ENCODE peak calls at places on chromosomes 2 and 18, in six cellular contexts. M is upper lobe of left lung; L is fibroblast of the aortic adventitia; Y is AG04450; I is CD8-positive, alpha-beta T cell; K is HCT116. O is an unnamed sample.
A peak's percentile ranks its signal among the peaks of the same experiment; 100 is the strongest.

GRCh38 chr2:223416826-223417610 is 185.1 kb downstream of the SCG2 start:
- DNase-seq in M (no peak), L (peak; percentile 64), Y (no peak), I (no peak), K (no peak), O (no peak)

GRCh38 chr2:6454286-6454990 is 411.3 kb downstream of the CMPK2 start:
- DNase-seq in M (no peak), L (no peak), Y (no peak), I (no peak), K (no peak), O (no peak)

GRCh38 chr2:219514836-219515235 is 554 bp downstream of the ASIC4 start:
- DNase-seq in M (no peak), L (no peak), Y (no peak), I (no peak), K (no peak), O (no peak)

GRCh38 chr18:45254683-45255082 is 360.6 kb upstream of the SLC14A2 start:
- DNase-seq in M (peak; percentile 50), L (peak; percentile 90), Y (no peak), I (no peak), K (no peak), O (no peak)

GRCh38 chr18:39701071-39701783 is 2135.6 kb upstream of the CELF4 start:
- DNase-seq in M (no peak), L (no peak), Y (no peak), I (no peak), K (no peak), O (no peak)

GRCh38 chr2:675982-676646 is 1.1 kb downstream of the TMEM18 start:
- DNase-seq in M (no peak), L (peak; percentile 89), Y (peak; percentile 80), I (peak; percentile 29), K (no peak), O (no peak)

GRCh38 chr2:167843203-167843602 is 404.2 kb downstream of the STK39 start:
- DNase-seq in M (no peak), L (no peak), Y (no peak), I (no peak), K (no peak), O (no peak)

GRCh38 chr18:76425299-76426101 is 69.5 kb downstream of the ZNF516 start:
- DNase-seq in M (no peak), L (peak; percentile 29), Y (no peak), I (no peak), K (no peak), O (no peak)

GRCh38 chr2:11936761-11937160 is 190.3 kb downstream of the LPIN1 start:
- DNase-seq in M (no peak), L (no peak), Y (no peak), I (no peak), K (no peak), O (no peak)

GRCh38 chr2:238267884-238268680 is 20.3 kb downstream of the PER2 start:
- DNase-seq in M (no peak), L (no peak), Y (no peak), I (no peak), K (no peak), O (no peak)

GRCh38 chr2:174901075-174901474 is 104.1 kb downstream of the CHN1 start:
- DNase-seq in M (no peak), L (peak; percentile 19), Y (no peak), I (no peak), K (no peak), O (no peak)

GRCh38 chr2:203016716-203017115 is 2.0 kb downstream of the NBEAL1 start:
- DNase-seq in M (no peak), L (peak; percentile 7), Y (no peak), I (no peak), K (no peak), O (no peak)

GRCh38 chr2:203021986-203022385 is 7.3 kb downstream of the NBEAL1 start:
- DNase-seq in M (no peak), L (peak; percentile 42), Y (no peak), I (no peak), K (no peak), O (no peak)

GRCh38 chr2:203018181-203018580 is 3.5 kb downstream of the NBEAL1 start:
- DNase-seq in M (no peak), L (peak; percentile 50), Y (no peak), I (no peak), K (no peak), O (no peak)

GRCh38 chr2:203022751-203023150 is 8.1 kb downstream of the NBEAL1 start:
- DNase-seq in M (no peak), L (peak; percentile 29), Y (no peak), I (no peak), K (no peak), O (no peak)

GRCh38 chr2:203019142-203019541 is 4.5 kb downstream of the NBEAL1 start:
- DNase-seq in M (no peak), L (no peak), Y (no peak), I (no peak), K (no peak), O (no peak)
- TF ChIP-seq CTCF in M (no peak), L (peak; percentile 23), Y (no peak), I (no peak), K (no peak), O (peak; percentile 24)

GRCh38 chr2:166179201-166179600 is 51.4 kb upstream of the SCN1A start:
- DNase-seq in M (no peak), L (peak; percentile 59), Y (no peak), I (no peak), K (no peak), O (no peak)
- TF ChIP-seq CTCF in M (no peak), L (peak; percentile 39), Y (peak; percentile 22), I (no peak), K (no peak), O (peak; percentile 47)

DNA sequence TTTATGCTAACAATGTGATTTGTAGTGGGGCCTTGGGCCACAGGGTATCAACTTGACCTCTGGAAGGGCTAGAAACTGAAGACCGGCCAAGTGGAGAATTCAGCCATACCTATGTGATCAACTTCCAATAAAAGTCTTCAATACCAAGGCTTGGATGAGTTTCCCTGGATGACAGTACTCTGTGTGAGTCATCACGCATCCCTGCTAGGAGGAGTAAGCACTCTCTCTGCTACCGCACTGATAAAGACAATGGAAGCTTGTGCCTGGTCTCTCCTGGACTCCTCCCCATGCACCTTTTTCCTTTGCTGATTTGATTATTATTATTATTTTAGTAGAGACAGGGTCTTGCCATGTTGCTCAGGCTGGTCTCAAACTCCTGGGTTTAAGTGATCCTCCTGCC is 58.1 kb downstream of the SKA1 start:
- DNase-seq in M (no peak), L (no peak), Y (no peak), I (no peak), K (no peak), O (no peak)
- TF ChIP-seq CTCF in M (no peak), L (no peak), Y (no peak), I (no peak), K (no peak), O (no peak)

GRCh38 chr2:10305254-10305635 is 2.5 kb downstream of the HPCAL1 start:
- DNase-seq in M (no peak), L (peak; percentile 30), Y (no peak), I (peak; percentile 37), K (no peak), O (no peak)

GRCh38 chr2:10303174-10303633 is 500 bp downstream of the HPCAL1 start:
- DNase-seq in M (no peak), L (peak; percentile 22), Y (no peak), I (no peak), K (no peak), O (no peak)

GRCh38 chr2:10304458-10305253 is 2.0 kb downstream of the HPCAL1 start:
- DNase-seq in M (peak; percentile 77), L (no peak), Y (no peak), I (no peak), K (no peak), O (no peak)

GRCh38 chr2:10302479-10303173 is at the start of gene HPCAL1:
- DNase-seq in M (peak; percentile 99), L (peak; percentile 64), Y (no peak), I (peak; percentile 82), K (peak; percentile 36), O (peak; percentile 92)

DNA sequence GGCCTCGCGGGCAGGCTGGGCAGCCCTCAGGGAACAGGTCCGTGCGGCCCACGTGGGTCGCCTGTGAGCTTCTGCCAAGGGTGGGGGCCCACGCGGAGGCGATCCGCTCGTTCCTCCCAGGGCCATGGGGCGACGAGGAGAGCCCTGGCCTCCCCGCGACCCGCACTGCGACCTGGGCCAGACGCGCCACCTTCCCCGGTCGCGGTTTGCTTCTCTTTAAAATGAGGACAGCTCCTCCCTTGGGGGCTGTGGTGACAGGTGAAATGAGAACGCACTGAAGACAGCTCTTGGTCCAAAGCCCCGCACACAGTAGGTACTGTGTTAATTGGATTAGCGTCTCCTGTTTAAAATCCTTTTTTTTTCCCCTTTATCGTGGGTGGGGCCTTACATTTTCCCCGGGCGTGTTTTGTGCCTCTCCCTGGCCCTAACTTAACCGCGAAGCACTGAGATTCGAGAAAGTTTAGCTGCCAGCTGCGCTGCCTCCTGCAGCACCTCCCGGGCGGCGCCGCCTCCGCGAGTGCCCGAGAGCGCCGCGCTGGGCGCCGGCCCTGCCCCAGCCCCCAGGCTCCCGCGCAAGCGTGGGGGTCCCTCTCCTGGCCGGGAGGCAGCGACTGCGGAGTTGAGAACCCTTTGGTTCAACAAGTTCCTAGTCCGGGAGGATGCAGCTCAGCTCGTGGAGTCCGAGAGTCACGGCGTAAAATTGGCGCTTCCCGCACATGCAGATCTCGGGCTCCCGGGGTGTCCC is 1.1 kb downstream of the HPCAL1 start:
- DNase-seq in M (peak; percentile 94), L (peak; percentile 46), Y (no peak), I (peak; percentile 51), K (no peak), O (no peak)
- TF ChIP-seq CTCF in M (peak; percentile 28), L (no peak), Y (peak; percentile 41), I (no peak), K (peak; percentile 17), O (peak; percentile 43)

GRCh38 chr18:13268746-13269285 is 50.3 kb downstream of the LDLRAD4 start:
- DNase-seq in M (no peak), L (peak; percentile 2), Y (no peak), I (no peak), K (no peak), O (no peak)
- TF ChIP-seq CTCF in M (no peak), L (no peak), Y (no peak), I (no peak), K (no peak), O (no peak)

GRCh38 chr2:231110551-231110950 is 14.3 kb downstream of the HTR2B start:
- DNase-seq in M (no peak), L (peak; percentile 90), Y (no peak), I (no peak), K (no peak), O (no peak)
- TF ChIP-seq CTCF in M (peak; percentile 28), L (peak; percentile 39), Y (peak; percentile 47), I (no peak), K (no peak), O (no peak)

O was measured in type B pancreatic cell.